ENCODE peak calls at places on chromosomes 3 and 15, in five cellular contexts. P is K562, M is HepG2, D is GM12878, J is H1. Q is an unnamed sample.

GRCh38 chr15:40957581-40958051 is 4.3 kb downstream of the CHAC1 start:
- DNase-seq in J (no peak), P (no peak), D (no peak), M (no peak), Q (no peak)

GRCh38 chr15:99410477-99410876 is 155.3 kb upstream of the MEF2A start:
- DNase-seq in P (no peak), D (no peak), M (no peak), J (no peak), Q (no peak)

GRCh38 chr3:129561619-129562248 is 18.8 kb downstream of the H1-8 start:
- DNase-seq in P (no peak), J (no peak), M (no peak), D (no peak), Q (no peak)

GRCh38 chr15:81275711-81276417 is 48.1 kb downstream of the STARD5 start:
- DNase-seq in M (no peak), D (no peak), P (no peak), J (no peak), Q (no peak)

GRCh38 chr3:178665747-178666146 is 129.5 kb downstream of the KCNMB2 start:
- DNase-seq in J (no peak), M (no peak), P (no peak), D (no peak), Q (no peak)

GRCh38 chr3:16060358-16060852 is 114.1 kb upstream of the GALNT15 start:
- DNase-seq in D (no peak), J (no peak), M (peak), P (no peak), Q (peak)

GRCh38 chr3:138060792-138061191 is 50.8 kb downstream of the CLDN18 start:
- DNase-seq in D (no peak), J (no peak), P (no peak), M (no peak), Q (no peak)

GRCh38 chr3:170726976-170727661 is 141.2 kb upstream of the SLC7A14 start:
- DNase-seq in J (no peak), P (peak), D (no peak), M (no peak), Q (peak)

GRCh38 chr15:50685191-50685975 is 1.2 kb downstream of the TRPM7 start:
- DNase-seq in P (no peak), M (no peak), J (no peak), D (no peak), Q (no peak)

GRCh38 chr3:54882114-54882833 is 45.6 kb downstream of the LRTM1 start:
- DNase-seq in J (no peak), D (no peak), M (no peak), P (no peak), Q (peak)

GRCh38 chr3:23113455-23114171 is 89.5 kb upstream of the UBE2E2 start:
- DNase-seq in M (no peak), D (no peak), P (no peak), J (no peak), Q (no peak)

GRCh38 chr3:187678869-187679268 is 8.7 kb upstream of the SST start:
- DNase-seq in M (peak), P (peak), J (peak), D (no peak), Q (peak)

GRCh38 chr15:43238691-43239131 is 17.9 kb upstream of the EPB42 start:
- DNase-seq in M (peak), D (no peak), J (no peak), P (no peak), Q (no peak)

GRCh38 chr3:132211896-132212295 is 105.3 kb upstream of the ACP3 start:
- DNase-seq in M (no peak), P (no peak), J (no peak), D (no peak), Q (no peak)

GRCh38 chr3:193843447-193844301 is 250.7 kb downstream of the OPA1 start:
- DNase-seq in M (peak), J (no peak), P (peak), D (peak), Q (no peak)

GRCh38 chr3:178500631-178501030 is 35.6 kb upstream of the KCNMB2 start:
- DNase-seq in P (no peak), D (no peak), J (no peak), M (no peak), Q (no peak)

GRCh38 chr3:178795349-178795748 is 259.1 kb downstream of the KCNMB2 start:
- DNase-seq in M (no peak), J (no peak), P (no peak), D (no peak), Q (no peak)

GRCh38 chr3:37491776-37492175 is 317.4 kb upstream of the LRRFIP2 start:
- DNase-seq in D (no peak), M (no peak), J (no peak), P (no peak), Q (no peak)

GRCh38 chr3:106006001-106006400 is 137.2 kb upstream of the CBLB start:
- DNase-seq in M (no peak), P (no peak), D (no peak), J (no peak), Q (no peak)

GRCh38 chr3:64187065-64187959 is 38.0 kb downstream of the PRICKLE2 start:
- DNase-seq in M (peak), D (no peak), J (no peak), P (no peak), Q (peak)

GRCh38 chr3:126976906-126977305 is 6.0 kb upstream of the PLXNA1 start:
- DNase-seq in P (no peak), D (no peak), J (no peak), M (no peak), Q (no peak)

GRCh38 chr15:27842526-27842925 is 256.6 kb downstream of the OCA2 start:
- DNase-seq in P (no peak), D (no peak), J (no peak), M (no peak), Q (no peak)

GRCh38 chr3:183653209-183654064 is 18.0 kb downstream of the KLHL24 start:
- DNase-seq in P (no peak), D (no peak), M (no peak), J (peak), Q (peak)

GRCh38 chr3:101643861-101644613 is 32.9 kb downstream of the ZBTB11 start:
- DNase-seq in D (no peak), J (no peak), M (no peak), P (no peak), Q (peak)
- H3K4me2 ChIP-seq in D (no peak), J (no peak), M (no peak), P (no peak), Q (no peak)

DNA sequence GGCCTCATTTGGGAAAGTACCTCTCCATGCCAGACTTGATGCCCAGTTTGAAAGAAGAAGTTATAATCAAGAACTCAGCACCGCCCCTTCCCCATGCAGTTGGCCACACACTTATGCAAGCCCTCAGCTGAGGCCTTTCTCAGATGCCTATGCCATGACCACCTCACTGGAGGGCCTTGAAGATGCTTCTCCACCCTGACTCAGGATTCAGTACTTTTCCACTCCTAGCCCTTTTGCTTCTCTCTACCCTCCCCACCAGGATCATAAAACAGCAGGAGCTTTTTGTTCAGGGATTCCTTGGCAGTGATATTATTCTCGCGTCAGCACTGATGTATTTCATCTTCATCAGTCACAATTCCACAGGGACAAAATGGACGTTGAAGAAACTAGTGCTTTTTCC is 313.5 kb downstream of the PYDC2 start:
- DNase-seq in P (no peak), D (no peak), M (no peak), J (no peak), Q (peak)
- TF ChIP-seq KDM1A in P (no peak), D (no peak), M (no peak), J (no peak), Q (no peak)

GRCh38 chr15:88337993-88338392 is 81.5 kb upstream of the NTRK3 start:
- DNase-seq in P (no peak), M (no peak), J (no peak), D (no peak), Q (no peak)

GRCh38 chr15:88335074-88335473 is 78.5 kb upstream of the NTRK3 start:
- DNase-seq in P (no peak), M (no peak), D (no peak), J (no peak), Q (no peak)

GRCh38 chr15:88331291-88331690 is 74.8 kb upstream of the NTRK3 start:
- DNase-seq in P (peak), J (peak), D (no peak), M (peak), Q (peak)

DNA sequence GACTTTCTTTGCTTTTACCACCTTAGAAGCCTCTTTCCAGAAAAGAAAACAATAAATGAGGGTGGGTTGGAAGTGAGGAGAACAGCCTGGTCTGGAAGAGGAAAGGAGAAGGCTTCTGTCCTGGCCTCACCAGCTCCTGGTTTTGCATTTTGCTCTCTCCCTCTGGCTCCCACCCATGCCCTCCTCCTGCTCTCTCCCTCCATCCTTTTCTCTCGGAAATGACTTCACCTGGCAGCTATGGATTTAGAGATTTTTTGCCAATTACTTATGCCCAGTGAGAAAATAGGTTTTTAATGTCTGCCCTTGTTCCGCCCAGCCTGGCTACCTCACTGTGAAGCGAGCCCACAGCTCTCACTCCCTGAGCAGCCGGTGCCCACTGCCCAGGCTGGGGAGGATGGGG is 77.9 kb upstream of the NTRK3 start:
- DNase-seq in P (no peak), D (no peak), J (no peak), M (no peak), Q (no peak)
- H3K4me2 ChIP-seq in P (no peak), D (no peak), J (no peak), M (no peak), Q (no peak)

GRCh38 chr3:77541203-77541922 is 501.5 kb downstream of the ROBO2 start:
- DNase-seq in J (no peak), D (no peak), P (no peak), M (no peak), Q (no peak)

GRCh38 chr3:77539677-77540076 is 499.8 kb downstream of the ROBO2 start:
- DNase-seq in M (peak), D (no peak), P (no peak), J (no peak), Q (no peak)

GRCh38 chr3:77535116-77535515 is 495.2 kb downstream of the ROBO2 start:
- DNase-seq in D (no peak), P (no peak), M (no peak), J (no peak), Q (no peak)

GRCh38 chr3:77539014-77539413 is 499.1 kb downstream of the ROBO2 start:
- DNase-seq in M (no peak), D (no peak), J (no peak), P (no peak), Q (no peak)

DNA sequence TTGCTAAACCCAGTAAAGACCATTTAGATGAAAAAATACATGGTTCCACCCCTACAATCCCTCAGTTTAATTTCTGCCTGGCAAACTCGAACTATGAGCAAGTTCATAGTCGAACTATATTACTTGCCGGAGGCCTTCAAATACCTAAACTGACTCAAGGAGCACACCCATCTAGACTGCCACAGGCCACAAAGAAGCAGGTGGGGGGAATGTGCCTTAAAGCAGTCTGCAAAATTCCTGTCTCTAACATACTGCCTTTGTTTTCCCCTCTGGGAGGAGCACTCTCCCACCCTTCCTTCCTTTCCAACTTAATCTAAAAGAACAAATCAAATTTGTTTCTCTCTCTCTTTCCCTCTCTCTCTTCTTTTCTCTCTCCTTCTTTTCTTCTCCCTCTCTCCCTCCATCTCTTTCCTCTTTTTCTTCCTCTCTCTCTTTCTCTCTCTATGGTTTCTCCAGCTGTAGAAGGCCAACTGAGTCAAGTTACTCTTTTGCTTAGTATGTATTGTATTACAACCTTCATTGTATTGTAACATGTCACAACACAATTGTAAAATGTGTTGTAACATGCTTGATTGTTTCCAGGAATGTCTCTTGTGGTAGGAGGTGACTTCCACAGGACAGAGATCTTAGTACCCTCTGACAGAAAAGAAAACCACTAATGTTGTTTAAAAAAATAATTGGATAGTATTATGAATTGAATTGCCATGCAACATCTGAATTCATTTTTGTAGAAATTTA is 496.3 kb downstream of the ROBO2 start:
- DNase-seq in D (no peak), P (no peak), J (no peak), M (no peak), Q (no peak)
- TF ChIP-seq KDM1A in D (no peak), P (no peak), J (no peak), M (no peak), Q (no peak)

Q was measured in A549.